ENCODE peak calls at places on chromosomes 3 and 15, in eight cellular contexts. J is psoas muscle, T is SK-N-SH, O is tibial artery, P is uterus, Q is breast epithelium, U is cardiac muscle cell, E is A549. Y is an unnamed sample. For H3K4me1, the result is how much of the 10 kb centered on the place peaks cover.

GRCh38 chr15:35293353-35294130 is 208.4 kb upstream of the NANOGP8 start:
- DNase-seq in U (peak), J (no peak), P (no peak), E (peak), Q (no peak), T (peak), O (no peak), Y (no peak)

GRCh38 chr15:23629234-23629805 is 18.3 kb downstream of the MAGEL2 start:
- DNase-seq in U (no peak), P (no peak), E (no peak), Q (no peak), T (peak), J (no peak), O (no peak), Y (no peak)

GRCh38 chr3:114619771-114620170 is 325.9 kb downstream of the TIGIT start:
- DNase-seq in P (no peak), O (no peak), T (no peak), J (no peak), Q (no peak), E (no peak), U (no peak), Y (no peak)

GRCh38 chr3:109089265-109089664 is 28.7 kb downstream of the MORC1 start:
- DNase-seq in T (no peak), U (no peak), O (no peak), P (no peak), E (no peak), J (no peak), Q (no peak), Y (no peak)

GRCh38 chr3:189664311-189664710 is 33.1 kb downstream of the TP63 start:
- DNase-seq in Q (no peak), E (peak), T (no peak), O (peak), U (peak), P (no peak), J (peak), Y (peak)

GRCh38 chr3:52401021-52401420 is 43.9 kb downstream of the SEMA3G start:
- DNase-seq in T (no peak), Q (no peak), O (no peak), U (no peak), E (no peak), J (peak), P (no peak), Y (no peak)

GRCh38 chr3:87268646-87269211 is 7.7 kb downstream of the POU1F1 start:
- DNase-seq in P (no peak), E (no peak), Q (no peak), U (peak), J (no peak), O (no peak), T (no peak), Y (no peak)

GRCh38 chr3:146117406-146118285 is 43.3 kb downstream of the PLOD2 start:
- DNase-seq in Q (no peak), P (peak), O (no peak), E (no peak), T (no peak), J (no peak), U (peak), Y (no peak)

GRCh38 chr15:43281926-43282602 is 15.3 kb upstream of the TGM5 start:
- DNase-seq in E (no peak), Q (peak), J (no peak), U (no peak), P (no peak), O (no peak), T (no peak), Y (no peak)

GRCh38 chr3:52109556-52110380 is 44.5 kb downstream of the POC1A start:
- DNase-seq in P (no peak), U (peak), T (peak), O (no peak), J (no peak), E (no peak), Q (no peak), Y (no peak)

GRCh38 chr3:50008931-50009330 is 69.0 kb downstream of the RBM6 start:
- DNase-seq in T (no peak), E (no peak), O (no peak), J (no peak), P (no peak), Q (no peak), U (peak), Y (peak)

GRCh38 chr15:70063992-70064379 is 33.7 kb downstream of the TLE3 start:
- DNase-seq in E (no peak), O (no peak), T (no peak), Q (no peak), P (no peak), U (no peak), J (no peak), Y (no peak)

GRCh38 chr15:29560896-29561295 is 261.4 kb downstream of the TJP1 start:
- DNase-seq in P (no peak), Q (no peak), J (no peak), E (no peak), T (no peak), O (no peak), U (no peak), Y (no peak)

GRCh38 chr3:106249159-106249558 is 380.3 kb upstream of the CBLB start:
- DNase-seq in U (no peak), P (no peak), E (no peak), J (no peak), O (no peak), T (no peak), Q (no peak), Y (no peak)

GRCh38 chr15:48627260-48627969 is 18.1 kb downstream of the FBN1 start:
- DNase-seq in P (no peak), T (no peak), E (no peak), J (no peak), O (no peak), U (peak), Q (no peak), Y (no peak)

GRCh38 chr3:57221883-57222282 is 5.6 kb upstream of the APPL1 start:
- DNase-seq in P (no peak), T (peak), J (no peak), O (no peak), U (peak), E (no peak), Q (no peak), Y (no peak)

GRCh38 chr3:175186511-175186910 is 327.4 kb downstream of the NAALADL2 start:
- DNase-seq in O (no peak), U (no peak), E (no peak), P (no peak), Q (no peak), T (no peak), J (no peak), Y (no peak)

GRCh38 chr3:37995652-37996641 is 5.4 kb downstream of the VILL start:
- DNase-seq in Q (peak), J (no peak), O (peak), T (no peak), E (no peak), U (no peak), P (no peak), Y (no peak)

GRCh38 chr3:77321646-77322045 is 281.7 kb downstream of the ROBO2 start:
- DNase-seq in J (no peak), T (no peak), O (no peak), U (no peak), E (no peak), Q (no peak), P (no peak), Y (no peak)

GRCh38 chr3:105154692-105155091 is 212.0 kb upstream of the ALCAM start:
- DNase-seq in T (no peak), U (no peak), J (no peak), P (no peak), O (no peak), Q (no peak), E (no peak), Y (no peak)

GRCh38 chr15:65008989-65009388 is 19.3 kb upstream of the SPG21 start:
- DNase-seq in P (no peak), Q (no peak), O (no peak), T (no peak), U (no peak), E (no peak), J (no peak), Y (no peak)

GRCh38 chr3:76724706-76725105 is 315.2 kb upstream of the ROBO2 start:
- DNase-seq in O (no peak), P (no peak), U (no peak), T (no peak), J (no peak), Q (no peak), E (no peak), Y (no peak)

GRCh38 chr15:44729394-44729913 is 6.9 kb upstream of the TRIM69 start:
- DNase-seq in E (no peak), P (peak), J (peak), T (no peak), O (no peak), Q (no peak), U (peak), Y (no peak)

GRCh38 chr3:115832265-115832664 is 209.0 kb downstream of the GAP43 start:
- DNase-seq in U (no peak), E (no peak), Q (no peak), O (no peak), P (no peak), T (no peak), J (no peak), Y (no peak)

GRCh38 chr3:123678108-123678511 is 93.3 kb upstream of the HACD2 start:
- DNase-seq in T (no peak), O (no peak), E (no peak), U (peak), J (no peak), Q (no peak), P (peak), Y (no peak)
- H3K4me1 ChIP-seq in T (under half), O (half or more), E (under half), U (under half), J (under half), Q (under half), P (under half), Y (under half)

GRCh38 chr3:194138732-194139084 is 2.8 kb downstream of the HES1 start:
- DNase-seq in P (no peak), Q (no peak), O (no peak), T (no peak), U (peak), E (no peak), J (no peak), Y (no peak)

GRCh38 chr3:194137314-194138097 is 1.6 kb downstream of the HES1 start:
- DNase-seq in J (peak), Q (peak), T (peak), E (no peak), U (peak), P (peak), O (peak), Y (peak)

GRCh38 chr3:194139085-194139976 is 3.4 kb downstream of the HES1 start:
- DNase-seq in Q (no peak), J (peak), E (no peak), U (peak), O (peak), P (peak), T (peak), Y (no peak)

GRCh38 chr3:194136519-194137313 is 768 bp downstream of the HES1 start:
- DNase-seq in U (peak), E (no peak), O (peak), P (peak), J (peak), T (peak), Q (no peak), Y (peak)

DNA sequence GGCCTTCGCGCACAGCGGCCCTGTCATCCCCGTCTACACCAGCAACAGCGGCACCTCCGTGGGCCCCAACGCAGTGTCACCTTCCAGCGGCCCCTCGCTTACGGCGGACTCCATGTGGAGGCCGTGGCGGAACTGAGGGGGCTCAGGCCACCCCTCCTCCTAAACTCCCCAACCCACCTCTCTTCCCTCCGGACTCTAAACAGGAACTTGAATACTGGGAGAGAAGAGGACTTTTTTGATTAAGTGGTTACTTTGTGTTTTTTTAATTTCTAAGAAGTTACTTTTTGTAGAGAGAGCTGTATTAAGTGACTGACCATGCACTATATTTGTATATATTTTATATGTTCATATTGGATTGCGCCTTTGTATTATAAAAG is 2.1 kb downstream of the HES1 start:
- DNase-seq in T (no peak), E (no peak), Q (no peak), J (no peak), U (no peak), P (peak), O (no peak), Y (no peak)
- H3K4me1 ChIP-seq in T (half or more), E (under half), Q (under half), J (half or more), U (under half), P (under half), O (under half), Y (under half)

GRCh38 chr15:88389120-88389519 is 78.1 kb downstream of the MRPL46 start:
- DNase-seq in E (no peak), U (no peak), Q (no peak), T (no peak), J (no peak), P (no peak), O (no peak), Y (no peak)

GRCh38 chr15:88391700-88392099 is 75.5 kb downstream of the MRPL46 start:
- DNase-seq in J (no peak), T (no peak), E (no peak), O (no peak), U (no peak), Q (no peak), P (no peak), Y (no peak)

GRCh38 chr15:88391006-88391405 is 76.2 kb downstream of the MRPL46 start:
- DNase-seq in O (no peak), P (no peak), J (no peak), E (no peak), T (no peak), Q (no peak), U (no peak), Y (no peak)

GRCh38 chr15:88388702-88389101 is 78.5 kb downstream of the MRPL46 start:
- DNase-seq in T (no peak), E (peak), J (no peak), Q (no peak), U (no peak), O (no peak), P (no peak), Y (no peak)

GRCh38 chr15:88390502-88390901 is 76.7 kb downstream of the MRPL46 start:
- DNase-seq in O (no peak), U (no peak), Q (no peak), E (no peak), P (no peak), T (no peak), J (no peak), Y (no peak)
- H3K4me1 ChIP-seq in O (under half), U (under half), Q (under half), E (half or more), P (under half), T (under half), J (under half), Y (under half)

DNA sequence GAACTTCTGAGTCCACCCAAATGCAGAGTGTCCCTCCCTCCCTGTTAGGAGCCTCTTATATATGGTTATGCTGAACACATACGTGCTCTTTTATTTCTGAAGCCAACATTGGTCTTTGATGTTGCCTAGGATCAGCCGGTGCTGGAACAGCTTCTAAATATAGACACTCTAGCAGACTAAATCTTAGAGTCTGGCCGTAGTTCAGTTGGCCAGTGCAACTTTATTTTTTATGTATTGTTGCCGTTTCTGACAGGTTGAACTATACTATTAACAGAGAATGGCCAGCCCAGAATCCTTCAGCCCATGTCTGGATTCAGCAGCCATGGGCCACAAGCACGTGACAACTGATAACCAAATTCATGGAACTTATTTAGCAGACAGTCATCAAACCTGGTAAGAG is 128.6 kb downstream of the GHSR start:
- DNase-seq in O (no peak), E (no peak), J (no peak), P (peak), U (no peak), Q (no peak), T (no peak), Y (no peak)
- H3K4me1 ChIP-seq in O (half or more), E (half or more), J (half or more), P (under half), U (half or more), Q (under half), T (under half), Y (half or more)

GRCh38 chr15:75943246-75943645 is 39.6 kb downstream of the FBXO22 start:
- DNase-seq in E (no peak), P (no peak), T (no peak), U (no peak), O (no peak), Q (no peak), J (no peak), Y (no peak)
- H3K4me1 ChIP-seq in E (under half), P (under half), T (under half), U (under half), O (under half), Q (under half), J (under half), Y (under half)

DNA sequence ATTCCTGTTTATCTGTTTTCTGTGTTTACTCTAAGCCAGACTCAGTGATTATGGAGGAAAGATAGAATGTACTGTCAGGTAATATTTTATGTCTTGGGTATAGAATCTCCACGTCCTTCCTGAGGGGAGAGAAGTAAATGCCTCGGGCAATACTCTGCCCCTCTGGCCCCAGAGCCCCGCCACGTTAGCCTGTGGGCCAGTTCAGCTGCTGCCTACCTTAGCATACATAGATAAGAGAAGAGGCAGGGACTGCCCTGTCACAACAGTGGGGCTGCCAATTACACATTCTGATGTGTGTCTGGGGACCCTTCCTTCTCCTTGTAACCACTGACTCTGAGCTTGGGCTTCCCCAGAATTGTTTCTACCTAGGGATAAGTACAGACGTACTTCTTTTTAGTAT is 347.7 kb upstream of the ATP11B start:
- DNase-seq in P (no peak), J (no peak), Q (no peak), U (no peak), E (no peak), T (no peak), O (no peak), Y (no peak)
- H3K4me1 ChIP-seq in P (under half), J (under half), Q (under half), U (under half), E (under half), T (under half), O (under half), Y (under half)

DNA sequence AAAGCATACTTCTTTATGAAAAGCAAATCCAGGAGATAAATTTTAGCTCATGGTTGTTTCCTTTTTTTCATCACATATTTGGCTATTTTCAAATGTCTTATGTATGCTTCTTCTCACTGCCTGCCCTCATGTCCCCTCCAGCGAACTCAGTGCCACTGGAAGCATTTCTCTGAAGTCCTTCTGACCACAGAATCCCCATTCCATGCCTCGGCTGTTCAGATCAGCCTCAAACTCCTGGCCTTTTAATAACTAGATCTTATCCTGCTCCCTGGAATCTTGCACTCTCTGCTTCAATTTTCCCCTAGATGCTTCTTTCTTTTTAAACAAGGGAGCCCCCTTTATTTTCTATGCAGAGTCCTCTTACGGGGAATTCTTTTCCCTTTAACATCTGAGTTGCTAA is 10.1 kb downstream of the ETV5 start:
- DNase-seq in O (no peak), U (no peak), T (no peak), P (no peak), Q (no peak), J (no peak), E (no peak), Y (no peak)
- H3K4me1 ChIP-seq in O (under half), U (half or more), T (under half), P (under half), Q (under half), J (under half), E (under half), Y (under half)

GRCh38 chr3:71247948-71248315 is 335.6 kb downstream of the FOXP1 start:
- DNase-seq in E (no peak), T (no peak), U (no peak), Q (no peak), P (no peak), O (no peak), J (no peak), Y (no peak)
- H3K4me1 ChIP-seq in E (half or more), T (under half), U (under half), Q (under half), P (under half), O (under half), J (under half), Y (under half)

Y was measured in gastrocnemius medialis.